ENCODE peak calls at places on chromosomes 4 and X, in ten cellular contexts. One of them, this sample, is unnamed.

GRCh38 chr4:112604590-112604989 is 32.1 kb downstream of the ZGRF1 start:
- DNase-seq in HL-60: peak; percentile 52
- DNase-seq in GM12865: peak; percentile 39
- DNase-seq in lower lobe of right lung: no peak
- DNase-seq in RWPE2: no peak
- DNase-seq in esophagus squamous epithelium: no peak
- DNase-seq in heart left ventricle: peak; percentile 19
- DNase-seq in Peyer's patch: no peak
- DNase-seq in ascending aorta: no peak
- DNase-seq in endodermal cell: peak; percentile 74
- DNase-seq in this sample: peak; percentile 84

GRCh38 chr4:7783560-7783959 is 156.1 kb downstream of the AFAP1 start:
- DNase-seq in HL-60: no peak
- DNase-seq in GM12865: no peak
- DNase-seq in lower lobe of right lung: no peak
- DNase-seq in RWPE2: peak; percentile 16
- DNase-seq in esophagus squamous epithelium: no peak
- DNase-seq in heart left ventricle: no peak
- DNase-seq in Peyer's patch: no peak
- DNase-seq in ascending aorta: no peak
- DNase-seq in endodermal cell: no peak
- DNase-seq in this sample: no peak

GRCh38 chrX:65871671-65872311 is 168.1 kb downstream of the VSIG4 start:
- DNase-seq in HL-60: peak; percentile 49
- DNase-seq in GM12865: peak; percentile 69
- DNase-seq in lower lobe of right lung: no peak
- DNase-seq in RWPE2: peak; percentile 46
- DNase-seq in esophagus squamous epithelium: no peak
- DNase-seq in heart left ventricle: peak; percentile 17
- DNase-seq in Peyer's patch: no peak
- DNase-seq in ascending aorta: no peak
- DNase-seq in endodermal cell: peak; percentile 84
- DNase-seq in this sample: no peak

GRCh38 chrX:30302957-30303356 is 6.2 kb downstream of the NR0B1 start:
- DNase-seq in HL-60: no peak
- DNase-seq in GM12865: no peak
- DNase-seq in lower lobe of right lung: no peak
- DNase-seq in RWPE2: no peak
- DNase-seq in esophagus squamous epithelium: no peak
- DNase-seq in heart left ventricle: no peak
- DNase-seq in Peyer's patch: no peak
- DNase-seq in ascending aorta: no peak
- DNase-seq in endodermal cell: peak; percentile 42
- DNase-seq in this sample: no peak

GRCh38 chrX:119374736-119375135 is 24.4 kb upstream of the SLC25A43 start:
- DNase-seq in HL-60: no peak
- DNase-seq in GM12865: no peak
- DNase-seq in lower lobe of right lung: no peak
- DNase-seq in RWPE2: no peak
- DNase-seq in esophagus squamous epithelium: no peak
- DNase-seq in heart left ventricle: no peak
- DNase-seq in Peyer's patch: no peak
- DNase-seq in ascending aorta: no peak
- DNase-seq in endodermal cell: no peak
- DNase-seq in this sample: peak; percentile 4

GRCh38 chr4:154691229-154691628 is 52.6 kb upstream of the LRAT start:
- DNase-seq in HL-60: no peak
- DNase-seq in GM12865: no peak
- DNase-seq in lower lobe of right lung: no peak
- DNase-seq in RWPE2: no peak
- DNase-seq in esophagus squamous epithelium: no peak
- DNase-seq in heart left ventricle: no peak
- DNase-seq in Peyer's patch: no peak
- DNase-seq in ascending aorta: no peak
- DNase-seq in endodermal cell: no peak
- DNase-seq in this sample: peak; percentile 1

GRCh38 chr4:108619372-108620100 is 840 bp upstream of the RPL34 start:
- DNase-seq in HL-60: peak; percentile 18
- DNase-seq in GM12865: no peak
- DNase-seq in lower lobe of right lung: no peak
- DNase-seq in RWPE2: no peak
- DNase-seq in esophagus squamous epithelium: no peak
- DNase-seq in heart left ventricle: no peak
- DNase-seq in Peyer's patch: no peak
- DNase-seq in ascending aorta: no peak
- DNase-seq in endodermal cell: peak; percentile 44
- DNase-seq in this sample: no peak

GRCh38 chr4:148026022-148026421 is 294.1 kb downstream of the ARHGAP10 start:
- DNase-seq in HL-60: no peak
- DNase-seq in GM12865: no peak
- DNase-seq in lower lobe of right lung: no peak
- DNase-seq in RWPE2: no peak
- DNase-seq in esophagus squamous epithelium: no peak
- DNase-seq in heart left ventricle: no peak
- DNase-seq in Peyer's patch: no peak
- DNase-seq in ascending aorta: no peak
- DNase-seq in endodermal cell: peak; percentile 61
- DNase-seq in this sample: peak; percentile 94

GRCh38 chr4:121034010-121034409 is 38.3 kb downstream of the NDNF start:
- DNase-seq in HL-60: peak; percentile 51
- DNase-seq in GM12865: no peak
- DNase-seq in lower lobe of right lung: no peak
- DNase-seq in RWPE2: no peak
- DNase-seq in esophagus squamous epithelium: no peak
- DNase-seq in heart left ventricle: no peak
- DNase-seq in Peyer's patch: no peak
- DNase-seq in ascending aorta: no peak
- DNase-seq in endodermal cell: no peak
- DNase-seq in this sample: peak; percentile 73

GRCh38 chr4:187176261-187176910 is 452.7 kb upstream of the FAT1 start:
- DNase-seq in HL-60: no peak
- DNase-seq in GM12865: no peak
- DNase-seq in lower lobe of right lung: no peak
- DNase-seq in RWPE2: no peak
- DNase-seq in esophagus squamous epithelium: no peak
- DNase-seq in heart left ventricle: no peak
- DNase-seq in Peyer's patch: no peak
- DNase-seq in ascending aorta: no peak
- DNase-seq in endodermal cell: no peak
- DNase-seq in this sample: no peak

GRCh38 chr4:187174749-187175148 is 451.1 kb upstream of the FAT1 start:
- DNase-seq in HL-60: no peak
- DNase-seq in GM12865: no peak
- DNase-seq in lower lobe of right lung: no peak
- DNase-seq in RWPE2: no peak
- DNase-seq in esophagus squamous epithelium: no peak
- DNase-seq in heart left ventricle: no peak
- DNase-seq in Peyer's patch: no peak
- DNase-seq in ascending aorta: no peak
- DNase-seq in endodermal cell: no peak
- DNase-seq in this sample: no peak

GRCh38 chr4:187172340-187172761 is 448.7 kb upstream of the FAT1 start:
- DNase-seq in HL-60: no peak
- DNase-seq in GM12865: no peak
- DNase-seq in lower lobe of right lung: no peak
- DNase-seq in RWPE2: no peak
- DNase-seq in esophagus squamous epithelium: no peak
- DNase-seq in heart left ventricle: no peak
- DNase-seq in Peyer's patch: no peak
- DNase-seq in ascending aorta: no peak
- DNase-seq in endodermal cell: no peak
- DNase-seq in this sample: peak; percentile 25

GRCh38 chr4:187178084-187178483 is 454.4 kb upstream of the FAT1 start:
- DNase-seq in HL-60: no peak
- DNase-seq in GM12865: no peak
- DNase-seq in lower lobe of right lung: no peak
- DNase-seq in RWPE2: no peak
- DNase-seq in esophagus squamous epithelium: no peak
- DNase-seq in heart left ventricle: no peak
- DNase-seq in Peyer's patch: no peak
- DNase-seq in ascending aorta: no peak
- DNase-seq in endodermal cell: no peak
- DNase-seq in this sample: no peak

GRCh38 chr4:187175197-187175596 is 451.5 kb upstream of the FAT1 start:
- DNase-seq in HL-60: no peak
- DNase-seq in GM12865: no peak
- DNase-seq in lower lobe of right lung: no peak
- DNase-seq in RWPE2: no peak
- DNase-seq in esophagus squamous epithelium: no peak
- DNase-seq in heart left ventricle: no peak
- DNase-seq in Peyer's patch: no peak
- DNase-seq in ascending aorta: no peak
- DNase-seq in endodermal cell: no peak
- DNase-seq in this sample: no peak
- TF ChIP-seq CTCF in HL-60: no peak
- TF ChIP-seq CTCF in GM12865: no peak
- TF ChIP-seq CTCF in lower lobe of right lung: no peak
- TF ChIP-seq CTCF in RWPE2: no peak
- TF ChIP-seq CTCF in esophagus squamous epithelium: no peak
- TF ChIP-seq CTCF in heart left ventricle: no peak
- TF ChIP-seq CTCF in Peyer's patch: peak; percentile 3
- TF ChIP-seq CTCF in ascending aorta: no peak
- TF ChIP-seq CTCF in endodermal cell: peak; percentile 35
- TF ChIP-seq CTCF in this sample: peak; percentile 28

GRCh38 chrX:102651242-102651967 is at the start of gene GPRASP1:
- DNase-seq in HL-60: no peak
- DNase-seq in GM12865: no peak
- DNase-seq in lower lobe of right lung: peak; percentile 57
- DNase-seq in RWPE2: no peak
- DNase-seq in esophagus squamous epithelium: peak; percentile 9
- DNase-seq in heart left ventricle: peak; percentile 69
- DNase-seq in Peyer's patch: peak; percentile 50
- DNase-seq in ascending aorta: peak; percentile 77
- DNase-seq in endodermal cell: peak; percentile 83
- DNase-seq in this sample: peak; percentile 26
- H3K4me3 ChIP-seq in HL-60: no peak within 1 kb of the TSS
- H3K4me3 ChIP-seq in GM12865: no peak within 1 kb of the TSS
- H3K4me3 ChIP-seq in lower lobe of right lung: peak within 1 kb of the TSS; percentile 61
- H3K4me3 ChIP-seq in RWPE2: peak within 1 kb of the TSS; percentile 16
- H3K4me3 ChIP-seq in esophagus squamous epithelium: peak within 1 kb of the TSS; percentile 72
- H3K4me3 ChIP-seq in heart left ventricle: peak within 1 kb of the TSS; percentile 80
- H3K4me3 ChIP-seq in Peyer's patch: peak within 1 kb of the TSS; percentile 66
- H3K4me3 ChIP-seq in ascending aorta: peak within 1 kb of the TSS; percentile 59
- H3K4me3 ChIP-seq in endodermal cell: peak within 1 kb of the TSS; percentile 73
- H3K4me3 ChIP-seq in this sample: peak within 1 kb of the TSS; percentile 59

DNA sequence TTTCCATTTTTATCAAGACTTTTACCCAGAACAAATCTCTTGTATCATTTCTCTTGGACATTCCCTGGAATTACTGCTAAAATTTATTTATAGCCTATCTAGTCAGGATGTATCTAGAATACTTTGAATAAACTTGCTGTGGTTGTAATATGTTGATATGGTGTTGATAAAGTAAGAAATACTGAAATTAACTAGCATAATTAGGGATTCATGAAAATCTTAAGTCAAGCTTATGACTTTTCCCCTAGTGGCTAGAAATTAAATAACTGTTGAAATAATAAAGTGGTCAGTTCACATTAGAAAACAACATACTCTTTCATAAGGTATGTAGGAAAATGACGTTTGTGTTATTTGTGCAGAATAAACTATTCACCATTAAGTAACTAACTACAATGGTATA is 73.1 kb upstream of the ANKRD50 start:
- DNase-seq in HL-60: no peak
- DNase-seq in GM12865: no peak
- DNase-seq in lower lobe of right lung: no peak
- DNase-seq in RWPE2: no peak
- DNase-seq in esophagus squamous epithelium: no peak
- DNase-seq in heart left ventricle: no peak
- DNase-seq in Peyer's patch: no peak
- DNase-seq in ascending aorta: no peak
- DNase-seq in endodermal cell: no peak
- DNase-seq in this sample: no peak
- TF ChIP-seq CTCF in HL-60: no peak
- TF ChIP-seq CTCF in GM12865: no peak
- TF ChIP-seq CTCF in lower lobe of right lung: no peak
- TF ChIP-seq CTCF in RWPE2: peak; percentile 26
- TF ChIP-seq CTCF in esophagus squamous epithelium: no peak
- TF ChIP-seq CTCF in heart left ventricle: peak; percentile 30
- TF ChIP-seq CTCF in Peyer's patch: no peak
- TF ChIP-seq CTCF in ascending aorta: no peak
- TF ChIP-seq CTCF in endodermal cell: peak; percentile 27
- TF ChIP-seq CTCF in this sample: no peak

GRCh38 chrX:19121898-19122640 is at the start of gene ADGRG2:
- DNase-seq in HL-60: no peak
- DNase-seq in GM12865: no peak
- DNase-seq in lower lobe of right lung: peak; percentile 54
- DNase-seq in RWPE2: peak; percentile 33
- DNase-seq in esophagus squamous epithelium: no peak
- DNase-seq in heart left ventricle: peak; percentile 26
- DNase-seq in Peyer's patch: no peak
- DNase-seq in ascending aorta: peak; percentile 70
- DNase-seq in endodermal cell: peak; percentile 77
- DNase-seq in this sample: peak; percentile 16
- H3K4me3 ChIP-seq in HL-60: no peak within 1 kb of the TSS
- H3K4me3 ChIP-seq in GM12865: peak within 1 kb of the TSS; percentile 31
- H3K4me3 ChIP-seq in lower lobe of right lung: peak within 1 kb of the TSS; percentile 52
- H3K4me3 ChIP-seq in RWPE2: peak within 1 kb of the TSS; percentile 44
- H3K4me3 ChIP-seq in esophagus squamous epithelium: peak within 1 kb of the TSS; percentile 66
- H3K4me3 ChIP-seq in heart left ventricle: peak within 1 kb of the TSS; percentile 55
- H3K4me3 ChIP-seq in Peyer's patch: peak within 1 kb of the TSS; percentile 47
- H3K4me3 ChIP-seq in ascending aorta: peak within 1 kb of the TSS; percentile 57
- H3K4me3 ChIP-seq in endodermal cell: peak within 1 kb of the TSS; percentile 75
- H3K4me3 ChIP-seq in this sample: peak within 1 kb of the TSS; percentile 16